ENCODE peak calls at places on chromosome 22, in nine cellular contexts. One of them, this sample, is unnamed.

GRCh38 chr22:38879961-38880360 is 7.9 kb upstream of the CBX6 start:
- DNase-seq in ovary: no peak
- DNase-seq in heart left ventricle: no peak
- DNase-seq in NB4: no peak
- DNase-seq in upper lobe of left lung: no peak
- DNase-seq in A549: no peak
- DNase-seq in lower leg skin: no peak
- DNase-seq in thyroid gland: no peak
- DNase-seq in right lobe of liver: no peak
- DNase-seq in this sample: no peak

GRCh38 chr22:39242389-39242808 is 2.4 kb downstream of the PDGFB start:
- DNase-seq in ovary: no peak
- DNase-seq in heart left ventricle: peak
- DNase-seq in NB4: no peak
- DNase-seq in upper lobe of left lung: no peak
- DNase-seq in A549: no peak
- DNase-seq in lower leg skin: no peak
- DNase-seq in thyroid gland: no peak
- DNase-seq in right lobe of liver: no peak
- DNase-seq in this sample: no peak

GRCh38 chr22:32083000-32083399 is 39.9 kb downstream of the SLC5A1 start:
- DNase-seq in ovary: no peak
- DNase-seq in heart left ventricle: no peak
- DNase-seq in NB4: no peak
- DNase-seq in upper lobe of left lung: no peak
- DNase-seq in A549: no peak
- DNase-seq in lower leg skin: no peak
- DNase-seq in thyroid gland: no peak
- DNase-seq in right lobe of liver: no peak
- DNase-seq in this sample: no peak

GRCh38 chr22:42939451-42939881 is 75.5 kb downstream of the PACSIN2 start:
- DNase-seq in ovary: no peak
- DNase-seq in heart left ventricle: no peak
- DNase-seq in NB4: no peak
- DNase-seq in upper lobe of left lung: no peak
- DNase-seq in A549: no peak
- DNase-seq in lower leg skin: no peak
- DNase-seq in thyroid gland: no peak
- DNase-seq in right lobe of liver: no peak
- DNase-seq in this sample: no peak

GRCh38 chr22:49433044-49433443 is 394.6 kb downstream of the BRD1 start:
- DNase-seq in ovary: no peak
- DNase-seq in heart left ventricle: no peak
- DNase-seq in NB4: no peak
- DNase-seq in upper lobe of left lung: no peak
- DNase-seq in A549: no peak
- DNase-seq in lower leg skin: no peak
- DNase-seq in thyroid gland: no peak
- DNase-seq in right lobe of liver: no peak
- DNase-seq in this sample: no peak

GRCh38 chr22:42357634-42358296 is 74.4 kb downstream of the NFAM1 start:
- DNase-seq in ovary: no peak
- DNase-seq in heart left ventricle: no peak
- DNase-seq in NB4: no peak
- DNase-seq in upper lobe of left lung: peak
- DNase-seq in A549: no peak
- DNase-seq in lower leg skin: peak
- DNase-seq in thyroid gland: peak
- DNase-seq in right lobe of liver: peak
- DNase-seq in this sample: no peak

GRCh38 chr22:39571538-39571937 is 985 bp downstream of the CACNA1I start:
- DNase-seq in ovary: no peak
- DNase-seq in heart left ventricle: no peak
- DNase-seq in NB4: no peak
- DNase-seq in upper lobe of left lung: no peak
- DNase-seq in A549: no peak
- DNase-seq in lower leg skin: no peak
- DNase-seq in thyroid gland: no peak
- DNase-seq in right lobe of liver: no peak
- DNase-seq in this sample: no peak

GRCh38 chr22:36580846-36581245 is 51.9 kb upstream of the EIF3D start:
- DNase-seq in ovary: no peak
- DNase-seq in heart left ventricle: no peak
- DNase-seq in NB4: no peak
- DNase-seq in upper lobe of left lung: no peak
- DNase-seq in A549: no peak
- DNase-seq in lower leg skin: no peak
- DNase-seq in thyroid gland: no peak
- DNase-seq in right lobe of liver: peak
- DNase-seq in this sample: no peak

GRCh38 chr22:46537946-46538815 is 761 bp upstream of the CELSR1 start:
- DNase-seq in ovary: no peak
- DNase-seq in heart left ventricle: no peak
- DNase-seq in NB4: peak
- DNase-seq in upper lobe of left lung: no peak
- DNase-seq in A549: peak
- DNase-seq in lower leg skin: no peak
- DNase-seq in thyroid gland: peak
- DNase-seq in right lobe of liver: no peak
- DNase-seq in this sample: no peak

GRCh38 chr22:41191467-41191866 is 13.6 kb upstream of the L3MBTL2 start:
- DNase-seq in ovary: no peak
- DNase-seq in heart left ventricle: no peak
- DNase-seq in NB4: no peak
- DNase-seq in upper lobe of left lung: no peak
- DNase-seq in A549: no peak
- DNase-seq in lower leg skin: no peak
- DNase-seq in thyroid gland: no peak
- DNase-seq in right lobe of liver: no peak
- DNase-seq in this sample: no peak

GRCh38 chr22:41193829-41194228 is 11.3 kb upstream of the L3MBTL2 start:
- DNase-seq in ovary: no peak
- DNase-seq in heart left ventricle: no peak
- DNase-seq in NB4: no peak
- DNase-seq in upper lobe of left lung: no peak
- DNase-seq in A549: no peak
- DNase-seq in lower leg skin: no peak
- DNase-seq in thyroid gland: no peak
- DNase-seq in right lobe of liver: no peak
- DNase-seq in this sample: no peak

GRCh38 chr22:41201146-41201545 is 4.0 kb upstream of the L3MBTL2 start:
- DNase-seq in ovary: no peak
- DNase-seq in heart left ventricle: no peak
- DNase-seq in NB4: no peak
- DNase-seq in upper lobe of left lung: no peak
- DNase-seq in A549: no peak
- DNase-seq in lower leg skin: no peak
- DNase-seq in thyroid gland: no peak
- DNase-seq in right lobe of liver: no peak
- DNase-seq in this sample: no peak

GRCh38 chr22:41197808-41198585 is 7.1 kb upstream of the L3MBTL2 start:
- DNase-seq in ovary: no peak
- DNase-seq in heart left ventricle: no peak
- DNase-seq in NB4: peak
- DNase-seq in upper lobe of left lung: peak
- DNase-seq in A549: peak
- DNase-seq in lower leg skin: no peak
- DNase-seq in thyroid gland: peak
- DNase-seq in right lobe of liver: peak
- DNase-seq in this sample: no peak

DNA sequence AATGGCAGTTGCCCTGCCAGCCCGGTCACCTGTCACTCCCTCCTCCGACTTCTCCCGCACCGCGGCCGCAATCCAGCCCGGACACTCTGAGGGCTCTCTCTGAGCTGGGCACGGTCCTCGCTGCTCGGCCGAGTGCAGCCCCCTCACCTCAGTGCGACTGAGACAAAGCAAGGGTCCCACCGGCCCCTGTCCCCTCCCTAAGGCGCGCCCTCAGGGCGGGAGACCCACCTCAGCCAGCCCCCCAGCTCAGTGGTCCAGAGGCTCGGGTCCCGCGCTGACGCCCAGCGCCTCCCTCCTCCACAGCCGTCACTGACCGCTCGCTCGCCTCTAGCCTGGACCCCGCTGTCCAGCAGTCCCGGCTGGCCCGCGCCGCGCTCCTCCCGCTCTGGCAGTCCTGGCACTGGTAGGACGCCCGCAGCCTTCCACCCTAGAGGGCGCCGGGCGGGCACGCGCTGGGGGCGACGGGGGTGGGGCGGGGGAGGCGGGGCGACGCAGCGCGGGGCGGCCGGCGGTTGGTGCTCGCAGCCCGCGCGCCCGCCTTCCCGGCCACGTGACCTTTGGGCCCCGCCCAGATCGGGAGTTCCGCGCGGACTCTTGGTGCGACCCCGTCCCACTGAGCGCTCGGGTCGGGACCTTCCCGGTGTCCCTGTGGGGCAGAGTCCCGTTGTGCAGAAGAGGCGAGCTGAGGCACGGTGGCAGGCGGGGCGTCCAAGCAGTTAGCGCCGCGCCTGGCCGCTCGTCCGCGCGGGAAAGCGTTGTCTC is 7.9 kb upstream of the L3MBTL2 start:
- DNase-seq in ovary: peak
- DNase-seq in heart left ventricle: peak
- DNase-seq in NB4: peak
- DNase-seq in upper lobe of left lung: peak
- DNase-seq in A549: peak
- DNase-seq in lower leg skin: peak
- DNase-seq in thyroid gland: peak
- DNase-seq in right lobe of liver: peak
- DNase-seq in this sample: no peak
- TF ChIP-seq CTCF in ovary: no peak
- TF ChIP-seq CTCF in heart left ventricle: no peak
- TF ChIP-seq CTCF in NB4: no peak
- TF ChIP-seq CTCF in upper lobe of left lung: no peak
- TF ChIP-seq CTCF in A549: peak
- TF ChIP-seq CTCF in lower leg skin: no peak
- TF ChIP-seq CTCF in thyroid gland: no peak
- TF ChIP-seq CTCF in right lobe of liver: no peak
- TF ChIP-seq CTCF in this sample: peak

GRCh38 chr22:17817079-17817478 is 42.8 kb upstream of the BID start:
- DNase-seq in ovary: no peak
- DNase-seq in heart left ventricle: no peak
- DNase-seq in NB4: no peak
- DNase-seq in upper lobe of left lung: no peak
- DNase-seq in A549: no peak
- DNase-seq in lower leg skin: no peak
- DNase-seq in thyroid gland: no peak
- DNase-seq in right lobe of liver: no peak
- DNase-seq in this sample: no peak
- TF ChIP-seq POLR2A in ovary: no peak
- TF ChIP-seq POLR2A in heart left ventricle: no peak
- TF ChIP-seq POLR2A in NB4: no peak
- TF ChIP-seq POLR2A in upper lobe of left lung: no peak
- TF ChIP-seq POLR2A in A549: no peak
- TF ChIP-seq POLR2A in lower leg skin: no peak
- TF ChIP-seq POLR2A in thyroid gland: no peak
- TF ChIP-seq POLR2A in right lobe of liver: no peak
- TF ChIP-seq POLR2A in this sample: no peak

GRCh38 chr22:29449296-29449863 is 11.0 kb downstream of the RFPL1 start:
- DNase-seq in ovary: no peak
- DNase-seq in heart left ventricle: no peak
- DNase-seq in NB4: no peak
- DNase-seq in upper lobe of left lung: no peak
- DNase-seq in A549: no peak
- DNase-seq in lower leg skin: no peak
- DNase-seq in thyroid gland: no peak
- DNase-seq in right lobe of liver: no peak
- DNase-seq in this sample: no peak
- TF ChIP-seq CTCF in ovary: no peak
- TF ChIP-seq CTCF in heart left ventricle: no peak
- TF ChIP-seq CTCF in NB4: no peak
- TF ChIP-seq CTCF in upper lobe of left lung: no peak
- TF ChIP-seq CTCF in A549: no peak
- TF ChIP-seq CTCF in lower leg skin: no peak
- TF ChIP-seq CTCF in thyroid gland: no peak
- TF ChIP-seq CTCF in right lobe of liver: no peak
- TF ChIP-seq CTCF in this sample: no peak

DNA sequence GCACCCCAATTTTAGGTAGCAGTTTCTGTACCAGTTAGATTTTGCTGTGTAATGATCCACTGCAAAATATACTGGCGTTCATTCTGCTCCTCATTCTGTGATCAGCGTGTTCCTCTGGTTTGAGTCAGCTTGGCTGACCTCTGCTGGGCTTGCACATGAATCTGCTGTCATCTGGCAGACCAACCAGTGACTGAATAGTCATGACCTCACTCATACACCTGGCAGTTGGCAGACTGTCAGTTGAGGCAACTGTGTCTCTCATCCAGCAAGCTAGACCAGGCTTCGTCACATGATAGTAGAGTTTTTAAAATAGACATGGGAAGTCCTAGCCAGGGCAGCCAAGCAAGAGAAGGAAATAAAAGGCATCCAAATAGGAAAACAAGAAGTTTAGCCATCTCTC is 316.3 kb upstream of the LARGE1 start:
- DNase-seq in ovary: no peak
- DNase-seq in heart left ventricle: peak
- DNase-seq in NB4: no peak
- DNase-seq in upper lobe of left lung: no peak
- DNase-seq in A549: no peak
- DNase-seq in lower leg skin: peak
- DNase-seq in thyroid gland: no peak
- DNase-seq in right lobe of liver: peak
- DNase-seq in this sample: no peak
- TF ChIP-seq POLR2A in ovary: no peak
- TF ChIP-seq POLR2A in heart left ventricle: no peak
- TF ChIP-seq POLR2A in NB4: no peak
- TF ChIP-seq POLR2A in upper lobe of left lung: no peak
- TF ChIP-seq POLR2A in A549: no peak
- TF ChIP-seq POLR2A in lower leg skin: no peak
- TF ChIP-seq POLR2A in thyroid gland: no peak
- TF ChIP-seq POLR2A in right lobe of liver: no peak
- TF ChIP-seq POLR2A in this sample: no peak